ENCODE peak calls at places on chromosome 20, in seven cellular contexts. X, Z, V, L, E, O and H are unnamed samples.
A peak's percentile ranks its signal among the peaks of the same experiment; 100 is the strongest.

GRCh38 chr20:63522091-63522868 is 1.7 kb downstream of the PPDPF start:
- DNase-seq in X (no peak), E (no peak), L (no peak), O (peak; percentile 29), V (no peak), Z (no peak), H (no peak)

GRCh38 chr20:13017883-13018535 is 9.2 kb downstream of the SPTLC3 start:
- DNase-seq in L (peak; percentile 59), V (no peak), O (peak; percentile 65), Z (no peak), E (no peak), X (no peak), H (no peak)

GRCh38 chr20:45937765-45938164 is 3.3 kb downstream of the PCIF1 start:
- DNase-seq in V (no peak), L (no peak), O (no peak), E (no peak), Z (no peak), X (no peak), H (peak; percentile 32)

GRCh38 chr20:57392512-57393271 is 1.5 kb downstream of the RBM38 start:
- DNase-seq in Z (no peak), V (no peak), O (no peak), X (peak; percentile 49), L (no peak), E (peak; percentile 60), H (no peak)

GRCh38 chr20:34268851-34269668 is 27.8 kb downstream of the ASIP start:
- DNase-seq in X (peak; percentile 21), E (no peak), Z (no peak), L (peak; percentile 37), O (no peak), V (no peak), H (no peak)

GRCh38 chr20:63477061-63477616 is 4.7 kb upstream of the KCNQ2 start:
- DNase-seq in Z (no peak), X (no peak), E (no peak), O (no peak), V (no peak), L (no peak), H (no peak)

GRCh38 chr20:12318043-12318442 is 400.4 kb downstream of the BTBD3 start:
- DNase-seq in L (no peak), Z (no peak), O (no peak), E (no peak), X (no peak), V (no peak), H (no peak)

GRCh38 chr20:13865156-13865555 is 80.3 kb downstream of the NDUFAF5 start:
- DNase-seq in X (no peak), E (no peak), O (no peak), V (no peak), L (peak; percentile 24), Z (no peak), H (no peak)

GRCh38 chr20:33147299-33147698 is 20.7 kb upstream of the BPIFA2 start:
- DNase-seq in L (no peak), V (no peak), X (no peak), Z (no peak), O (no peak), E (no peak), H (no peak)

GRCh38 chr20:7971536-7972285 is 31.5 kb upstream of the HAO1 start:
- DNase-seq in X (no peak), V (no peak), L (peak; percentile 53), O (peak; percentile 58), E (no peak), Z (no peak), H (no peak)

GRCh38 chr20:45506927-45507820 is 8.2 kb downstream of the SPINT3 start:
- DNase-seq in O (peak; percentile 4), L (no peak), Z (peak; percentile 83), X (no peak), V (no peak), E (no peak), H (no peak)

GRCh38 chr20:62740286-62741141 is 31.9 kb downstream of the NTSR1 start:
- DNase-seq in O (peak; percentile 86), Z (peak; percentile 90), L (peak; percentile 96), V (peak; percentile 86), X (no peak), E (peak; percentile 22), H (peak; percentile 96)

GRCh38 chr20:41179961-41180360 is 42.6 kb downstream of the PLCG1 start:
- DNase-seq in Z (no peak), E (no peak), L (no peak), V (no peak), X (no peak), O (no peak), H (no peak)

GRCh38 chr20:32820698-32821378 is 1.1 kb downstream of the MAPRE1 start:
- DNase-seq in L (peak; percentile 44), O (no peak), X (no peak), Z (no peak), E (no peak), V (no peak), H (no peak)

GRCh38 chr20:48275325-48275724 is 490.0 kb upstream of the SULF2 start:
- DNase-seq in V (no peak), Z (no peak), O (peak; percentile 48), L (no peak), E (no peak), X (no peak), H (no peak)

GRCh38 chr20:43736588-43737091 is 9.8 kb upstream of the GTSF1L start:
- DNase-seq in Z (no peak), E (no peak), L (no peak), X (no peak), O (no peak), V (no peak), H (no peak)

GRCh38 chr20:60921021-60921622 is 330.9 kb upstream of the CDH4 start:
- DNase-seq in O (no peak), V (no peak), L (peak; percentile 35), X (no peak), Z (no peak), E (no peak), H (no peak)

GRCh38 chr20:1774479-1774878 is 116.9 kb upstream of the SIRPG start:
- DNase-seq in L (no peak), X (no peak), V (no peak), Z (no peak), E (no peak), O (no peak), H (no peak)

DNA sequence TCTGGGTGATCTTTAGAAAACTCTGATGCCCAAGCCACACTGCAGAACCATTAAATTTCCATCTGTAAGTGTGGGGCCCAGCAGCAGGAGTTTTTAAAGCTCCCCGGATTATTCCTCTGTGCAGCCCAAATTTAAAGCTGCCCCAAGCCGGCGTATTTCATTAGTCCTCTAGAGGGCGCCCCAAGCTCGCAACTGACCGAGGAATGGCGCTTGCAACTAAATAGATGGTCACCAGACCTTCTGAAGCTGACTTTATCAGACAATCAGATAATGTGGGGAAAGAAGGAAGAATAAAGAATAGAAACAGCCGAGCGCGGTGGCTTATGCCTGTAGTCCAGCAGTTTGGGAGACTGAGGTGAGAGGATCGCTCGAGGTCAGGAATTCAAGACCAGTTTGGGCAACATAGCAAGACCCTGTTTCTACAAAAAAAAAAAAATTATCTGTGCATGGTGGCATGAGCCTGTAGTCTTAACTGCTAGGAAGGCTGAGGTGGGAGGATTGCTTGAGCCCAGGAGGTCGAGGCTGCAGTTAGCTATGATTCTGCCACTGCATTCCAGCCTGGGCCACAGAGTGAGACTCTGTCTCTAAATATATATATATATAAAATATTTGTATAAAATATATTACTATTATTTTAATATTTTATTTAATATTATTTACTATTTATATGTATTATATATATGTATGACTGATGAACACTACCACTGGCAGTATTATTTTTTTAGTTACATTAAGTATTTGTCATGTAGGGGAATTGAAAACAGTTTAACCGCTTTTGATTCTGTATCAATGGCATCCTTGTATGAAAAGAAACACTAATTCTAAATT is 56.0 kb downstream of the OTOR start:
- DNase-seq in X (peak; percentile 68), O (peak; percentile 54), Z (peak; percentile 29), L (peak; percentile 80), V (no peak), E (no peak), H (peak; percentile 41)
- TF ChIP-seq CTCF in X (peak; percentile 85), O (peak; percentile 81), Z (peak; percentile 79), L (peak; percentile 85), V (peak; percentile 69), E (peak; percentile 43), H (peak; percentile 90)

GRCh38 chr20:58871533-58872102 is 19.1 kb downstream of the GNAS start:
- DNase-seq in Z (no peak), O (no peak), V (no peak), L (no peak), X (no peak), E (no peak), H (no peak)

GRCh38 chr20:58869662-58870227 is 17.2 kb downstream of the GNAS start:
- DNase-seq in O (no peak), X (no peak), E (no peak), V (no peak), Z (no peak), L (no peak), H (no peak)

GRCh38 chr20:58867211-58867610 is 14.7 kb downstream of the GNAS start:
- DNase-seq in X (no peak), V (no peak), O (peak; percentile 45), L (peak; percentile 53), E (no peak), Z (no peak), H (no peak)

GRCh38 chr20:58870293-58871014 is 17.9 kb downstream of the GNAS start:
- DNase-seq in L (peak; percentile 82), X (peak; percentile 76), V (no peak), Z (peak; percentile 43), O (peak; percentile 73), E (no peak), H (peak; percentile 43)

GRCh38 chr20:58868795-58869194 is 16.3 kb downstream of the GNAS start:
- DNase-seq in O (no peak), L (peak; percentile 53), E (no peak), Z (no peak), V (no peak), X (peak; percentile 57), H (no peak)
- TF ChIP-seq CTCF in O (no peak), L (peak; percentile 24), E (no peak), Z (peak; percentile 35), V (no peak), X (peak; percentile 34), H (peak; percentile 51)

GRCh38 chr20:540391-541201 is 3.0 kb downstream of the CSNK2A1 start:
- DNase-seq in E (no peak), Z (no peak), X (no peak), V (no peak), O (no peak), L (no peak), H (no peak)
- TF ChIP-seq CTCF in E (no peak), Z (no peak), X (no peak), V (no peak), O (no peak), L (no peak), H (peak; percentile 10)

DNA sequence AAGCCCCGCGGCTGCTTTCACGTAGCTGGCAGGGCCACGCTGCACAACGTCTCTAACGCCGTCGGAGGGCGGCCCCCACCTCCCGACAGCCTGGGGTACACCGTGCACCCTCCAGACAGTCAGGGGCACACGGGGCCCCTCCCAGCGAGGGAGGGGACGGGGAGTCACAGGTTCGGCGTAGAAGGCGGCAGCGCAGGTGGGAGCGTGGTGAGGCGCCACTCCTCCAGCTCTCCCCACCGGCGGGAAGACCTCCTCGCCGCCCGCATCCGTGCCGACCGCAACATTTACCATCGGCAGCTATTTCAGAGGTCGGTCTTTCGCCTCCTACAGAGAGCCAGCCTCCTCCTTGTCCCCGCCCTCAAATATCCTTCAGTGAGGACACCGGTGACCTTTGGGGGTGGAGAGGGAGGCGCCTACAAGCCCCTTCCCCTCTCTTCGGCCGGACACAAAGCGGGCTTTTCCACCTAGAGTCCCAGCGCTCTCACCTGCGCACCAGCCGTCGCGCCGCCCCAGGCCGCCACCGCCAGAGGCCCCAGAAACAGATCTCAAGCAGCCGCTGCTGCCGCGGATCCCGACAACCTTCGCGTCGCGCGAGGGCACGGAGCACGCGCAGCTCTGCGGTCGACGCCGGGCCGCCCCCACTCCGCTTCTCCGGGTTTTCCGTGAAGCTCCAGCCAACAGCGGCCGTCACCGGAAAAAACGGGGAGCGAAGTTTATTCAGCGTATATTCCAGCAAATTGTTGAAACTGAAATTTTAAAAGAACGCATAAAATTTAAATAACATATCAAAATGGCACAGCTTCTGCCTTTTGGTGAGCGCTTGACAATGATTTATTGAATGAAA is at the start of gene MKKS:
- DNase-seq in E (no peak), O (peak; percentile 93), X (peak; percentile 91), L (peak; percentile 98), V (no peak), Z (peak; percentile 71), H (peak; percentile 90)
- TF ChIP-seq CTCF in E (peak; percentile 5), O (no peak), X (no peak), L (no peak), V (no peak), Z (peak; percentile 14), H (no peak)